ENCODE peak calls at places on chromosomes 7 and 10, in seven cellular contexts. Y is effector CD4-positive, alpha-beta T cell; T is AG20443; O is GM06990; E is NCI-H1417; I is heart left ventricle; W is NT2/D1. K is an unnamed sample.

GRCh38 chr7:47080816-47081215 is 501.1 kb downstream of the TNS3 start:
- DNase-seq in Y (no peak), T (peak; percentile 54), O (no peak), E (no peak), I (no peak), W (no peak), K (no peak)

GRCh38 chr7:16007911-16008310 is 321.4 kb upstream of the MEOX2 start:
- DNase-seq in Y (no peak), T (no peak), O (no peak), E (no peak), I (no peak), W (no peak), K (no peak)

GRCh38 chr10:43751646-43752045 is 103.0 kb upstream of the ZNF32 start:
- DNase-seq in Y (no peak), T (no peak), O (no peak), E (no peak), I (no peak), W (no peak), K (no peak)

GRCh38 chr10:101995451-101996063 is 60.4 kb downstream of the ARMH3 start:
- DNase-seq in Y (no peak), T (no peak), O (no peak), E (no peak), I (no peak), W (no peak), K (no peak)

GRCh38 chr10:88897019-88897853 is 17.2 kb downstream of the STAMBPL1 start:
- DNase-seq in Y (no peak), T (peak; percentile 41), O (no peak), E (no peak), I (no peak), W (no peak), K (no peak)

GRCh38 chr7:22808140-22808539 is 14.5 kb downstream of the TOMM7 start:
- DNase-seq in Y (no peak), T (no peak), O (no peak), E (no peak), I (no peak), W (no peak), K (no peak)

GRCh38 chr10:33155720-33156638 is 178.5 kb downstream of the NRP1 start:
- DNase-seq in Y (no peak), T (peak; percentile 67), O (no peak), E (peak; percentile 2), I (no peak), W (peak; percentile 20), K (peak; percentile 43)

GRCh38 chr10:6610647-6611046 is 30.6 kb upstream of the PRKCQ start:
- DNase-seq in Y (no peak), T (no peak), O (no peak), E (no peak), I (no peak), W (no peak), K (no peak)

GRCh38 chr7:100437150-100438100 is 1.1 kb upstream of the PPP1R35 start:
- DNase-seq in Y (no peak), T (no peak), O (no peak), E (no peak), I (no peak), W (no peak), K (no peak)

GRCh38 chr7:45720989-45721388 is 146.8 kb downstream of the ADCY1 start:
- DNase-seq in Y (no peak), T (no peak), O (no peak), E (no peak), I (no peak), W (no peak), K (no peak)